ENCODE peak calls at places on chromosomes 6 and 20, in four cellular contexts. I, N, J and Z are unnamed samples.

GRCh38 chr6:89260832-89261231 is 43.7 kb upstream of the GABRR1 start:
- DNase-seq in I (no peak), N (no peak), J (no peak), Z (no peak)

GRCh38 chr6:138689849-138690248 is 83.7 kb upstream of the CCDC28A start:
- DNase-seq in J (no peak), I (no peak), N (no peak), Z (no peak)

GRCh38 chr20:63612276-63612931 is 14.5 kb downstream of the GMEB2 start:
- DNase-seq in I (no peak), N (no peak), J (no peak), Z (no peak)

GRCh38 chr20:33209789-33210188 is 7.4 kb upstream of the BPIFA3 start:
- DNase-seq in J (peak; percentile 71), I (peak; percentile 7), N (peak; percentile 82), Z (peak; percentile 60)

GRCh38 chr6:34791164-34791841 is 580 bp upstream of the BLTP3A start:
- DNase-seq in I (peak; percentile 32), J (peak; percentile 72), N (peak; percentile 56), Z (peak; percentile 82)

GRCh38 chr6:4344317-4344899 is 209.0 kb upstream of the ECI2 start:
- DNase-seq in I (no peak), N (no peak), J (no peak), Z (no peak)

GRCh38 chr6:19694697-19695096 is 142.5 kb upstream of the ID4 start:
- DNase-seq in N (no peak), I (no peak), J (no peak), Z (no peak)

GRCh38 chr6:159969204-159969912 is 476 bp downstream of the IGF2R start:
- DNase-seq in N (peak; percentile 52), J (peak; percentile 65), I (no peak), Z (peak; percentile 73)

GRCh38 chr6:169312658-169313346 is 59.2 kb upstream of the THBS2 start:
- DNase-seq in J (no peak), I (no peak), N (peak; percentile 66), Z (no peak)

GRCh38 chr6:130865793-130866192 is 38.6 kb downstream of the SMLR1 start:
- DNase-seq in N (no peak), J (no peak), I (no peak), Z (no peak)

GRCh38 chr6:37675606-37676005 is 22.1 kb downstream of the MDGA1 start:
- DNase-seq in J (no peak), I (no peak), N (no peak), Z (no peak)

GRCh38 chr6:144510859-144511258 is 225.7 kb downstream of the UTRN start:
- DNase-seq in J (no peak), N (no peak), I (no peak), Z (no peak)

GRCh38 chr20:14992071-14992654 is 654.8 kb upstream of the FLRT3 start:
- DNase-seq in I (no peak), J (no peak), N (peak; percentile 28), Z (no peak)

GRCh38 chr6:88165087-88165876 is 865 bp downstream of the CNR1 start:
- DNase-seq in N (no peak), I (no peak), J (no peak), Z (peak; percentile 39)

GRCh38 chr6:37269105-37269504 is 11.2 kb upstream of the TMEM217 start:
- DNase-seq in J (no peak), N (no peak), I (no peak), Z (no peak)

GRCh38 chr20:49706548-49707517 is 6.8 kb downstream of the B4GALT5 start:
- DNase-seq in J (no peak), N (no peak), I (no peak), Z (no peak)

GRCh38 chr6:5094327-5094726 is 9.2 kb downstream of the PPP1R3G start:
- DNase-seq in N (peak; percentile 87), J (no peak), I (no peak), Z (no peak)

GRCh38 chr20:51447097-51447764 is 95.3 kb downstream of the NFATC2 start:
- DNase-seq in I (no peak), N (peak; percentile 92), J (peak; percentile 24), Z (no peak)

GRCh38 chr20:13288357-13288756 is 67.3 kb downstream of the ISM1 start:
- DNase-seq in J (no peak), N (no peak), I (no peak), Z (no peak)

GRCh38 chr20:32569380-32570305 is 15.5 kb downstream of the NOL4L start:
- DNase-seq in J (no peak), N (no peak), I (no peak), Z (no peak)

GRCh38 chr20:10793741-10794140 is 119.9 kb upstream of the JAG1 start:
- DNase-seq in N (no peak), J (no peak), I (no peak), Z (no peak)

GRCh38 chr6:156956286-156956685 is 179.1 kb downstream of the ARID1B start:
- DNase-seq in N (no peak), I (no peak), J (no peak), Z (no peak)

GRCh38 chr6:72861935-72862432 is 240.1 kb downstream of the KCNQ5 start:
- DNase-seq in I (no peak), N (peak; percentile 48), J (no peak), Z (no peak)